ENCODE peak calls at places on chromosomes 3 and 15, in nine cellular contexts. G, N, H, Z, T, V, E, K and W are unnamed samples.

GRCh38 chr15:67836955-67837354 is 2.9 kb downstream of the RNU6-1 start:
- DNase-seq in G (no peak), N (no peak), H (no peak), Z (no peak), T (no peak), V (no peak), E (no peak), K (no peak), W (no peak)

GRCh38 chr3:180048840-180049239 is 12.1 kb upstream of the PEX5L start:
- DNase-seq in G (peak; percentile 0), N (peak; percentile 52), H (no peak), Z (peak; percentile 20), T (no peak), V (no peak), E (no peak), K (no peak), W (no peak)

GRCh38 chr3:35383216-35383615 is 256.1 kb upstream of the ARPP21 start:
- DNase-seq in G (no peak), N (no peak), H (no peak), Z (no peak), T (no peak), V (no peak), E (no peak), K (no peak), W (no peak)

GRCh38 chr3:65729553-65729952 is 309.2 kb downstream of the MAGI1 start:
- DNase-seq in G (peak; percentile 93), N (peak; percentile 62), H (no peak), Z (peak; percentile 84), T (no peak), V (peak; percentile 29), E (no peak), K (no peak), W (no peak)

GRCh38 chr3:139611540-139611939 is 66.2 kb downstream of the NMNAT3 start:
- DNase-seq in G (no peak), N (no peak), H (no peak), Z (no peak), T (peak; percentile 27), V (no peak), E (no peak), K (no peak), W (no peak)

GRCh38 chr3:195200010-195200822 is 70.7 kb downstream of the XXYLT1 start:
- DNase-seq in G (no peak), N (no peak), H (no peak), Z (no peak), T (no peak), V (no peak), E (no peak), K (no peak), W (no peak)

GRCh38 chr15:74128785-74129350 is 1.5 kb upstream of the ISLR2 start:
- DNase-seq in G (no peak), N (no peak), H (no peak), Z (no peak), T (peak; percentile 59), V (no peak), E (no peak), K (no peak), W (no peak)

GRCh38 chr15:97168704-97169475 is 791.6 kb upstream of the ARRDC4 start:
- DNase-seq in G (no peak), N (no peak), H (no peak), Z (no peak), T (no peak), V (no peak), E (no peak), K (no peak), W (no peak)

GRCh38 chr3:23821858-23822257 is 16.1 kb downstream of the UBE2E1 start:
- DNase-seq in G (no peak), N (no peak), H (no peak), Z (no peak), T (no peak), V (no peak), E (no peak), K (no peak), W (no peak)

GRCh38 chr3:5767304-5767703 is 579.8 kb downstream of the EDEM1 start:
- DNase-seq in G (no peak), N (no peak), H (no peak), Z (no peak), T (no peak), V (no peak), E (no peak), K (no peak), W (no peak)

GRCh38 chr3:16377196-16377595 is 112.2 kb downstream of the OXNAD1 start:
- DNase-seq in G (no peak), N (no peak), H (no peak), Z (no peak), T (no peak), V (no peak), E (no peak), K (no peak), W (no peak)
- H3K4me3 ChIP-seq in G (no peak overlapping the region), N (no peak overlapping the region), H (no peak overlapping the region), Z (no peak overlapping the region), T (no peak overlapping the region), V (no peak overlapping the region), E (no peak overlapping the region), K (no peak overlapping the region), W (no peak overlapping the region)

GRCh38 chr3:73827658-73828313 is 203.0 kb upstream of the PDZRN3 start:
- DNase-seq in G (peak; percentile 70), N (no peak), H (no peak), Z (peak; percentile 37), T (no peak), V (no peak), E (no peak), K (peak; percentile 49), W (no peak)
- H3K4me3 ChIP-seq in G (no peak overlapping the region), N (no peak overlapping the region), H (no peak overlapping the region), Z (no peak overlapping the region), T (no peak overlapping the region), V (no peak overlapping the region), E (no peak overlapping the region), K (no peak overlapping the region), W (no peak overlapping the region)

DNA sequence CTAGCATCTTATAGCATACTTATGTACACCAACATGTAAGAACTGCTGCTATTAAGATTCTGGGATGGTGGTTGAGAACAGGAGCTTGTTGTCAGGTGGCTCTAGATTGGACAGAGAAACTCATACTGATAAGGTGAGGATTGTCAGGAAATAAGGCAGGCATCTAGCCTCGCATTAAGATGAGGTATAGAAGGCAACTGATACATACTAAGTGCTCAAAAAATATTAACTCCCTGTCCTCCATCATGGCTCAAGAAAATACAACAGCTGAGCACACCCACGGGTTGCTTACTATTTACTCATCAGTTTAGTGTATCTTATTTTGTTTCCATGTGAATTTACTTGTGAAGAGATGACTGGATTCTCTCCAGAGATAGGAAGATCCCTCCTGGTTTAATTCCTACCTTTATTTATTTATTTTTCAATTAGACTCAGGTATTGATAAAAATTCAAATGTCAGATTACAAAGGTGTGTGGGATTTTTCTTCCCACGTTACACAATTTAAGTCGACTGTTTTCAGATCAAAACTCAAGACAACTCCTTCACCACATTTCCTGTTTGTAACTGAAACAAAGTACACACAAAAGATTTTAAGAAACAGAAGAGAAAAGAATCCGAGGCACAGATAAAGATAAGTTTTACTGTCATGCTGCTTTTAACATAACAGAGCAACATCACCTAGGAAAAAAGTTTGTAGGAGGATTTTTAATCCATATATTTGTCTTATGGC is at the start of gene TRAT1:
- DNase-seq in G (no peak), N (no peak), H (no peak), Z (no peak), T (no peak), V (no peak), E (no peak), K (no peak), W (no peak)
- H3K4me3 ChIP-seq in G (no peak within 1 kb of the TSS), N (no peak within 1 kb of the TSS), H (peak within 1 kb of the TSS; percentile 6), Z (no peak within 1 kb of the TSS), T (no peak within 1 kb of the TSS), V (no peak within 1 kb of the TSS), E (no peak within 1 kb of the TSS), K (peak within 1 kb of the TSS; percentile 12), W (no peak within 1 kb of the TSS)

GRCh38 chr3:184383033-184383740 is 3.3 kb downstream of the CHRD start:
- DNase-seq in G (no peak), N (no peak), H (no peak), Z (no peak), T (peak; percentile 54), V (no peak), E (no peak), K (no peak), W (no peak)

GRCh38 chr3:184380627-184381260 is 890 bp downstream of the CHRD start:
- DNase-seq in G (no peak), N (no peak), H (no peak), Z (no peak), T (no peak), V (no peak), E (no peak), K (peak; percentile 49), W (no peak)

GRCh38 chr3:184382326-184383032 is 2.6 kb downstream of the CHRD start:
- DNase-seq in G (no peak), N (no peak), H (no peak), Z (no peak), T (no peak), V (no peak), E (no peak), K (no peak), W (no peak)

GRCh38 chr3:184380210-184380626 is 364 bp downstream of the CHRD start:
- DNase-seq in G (peak; percentile 46), N (no peak), H (peak; percentile 83), Z (no peak), T (peak; percentile 91), V (no peak), E (peak; percentile 84), K (peak; percentile 71), W (no peak)

DNA sequence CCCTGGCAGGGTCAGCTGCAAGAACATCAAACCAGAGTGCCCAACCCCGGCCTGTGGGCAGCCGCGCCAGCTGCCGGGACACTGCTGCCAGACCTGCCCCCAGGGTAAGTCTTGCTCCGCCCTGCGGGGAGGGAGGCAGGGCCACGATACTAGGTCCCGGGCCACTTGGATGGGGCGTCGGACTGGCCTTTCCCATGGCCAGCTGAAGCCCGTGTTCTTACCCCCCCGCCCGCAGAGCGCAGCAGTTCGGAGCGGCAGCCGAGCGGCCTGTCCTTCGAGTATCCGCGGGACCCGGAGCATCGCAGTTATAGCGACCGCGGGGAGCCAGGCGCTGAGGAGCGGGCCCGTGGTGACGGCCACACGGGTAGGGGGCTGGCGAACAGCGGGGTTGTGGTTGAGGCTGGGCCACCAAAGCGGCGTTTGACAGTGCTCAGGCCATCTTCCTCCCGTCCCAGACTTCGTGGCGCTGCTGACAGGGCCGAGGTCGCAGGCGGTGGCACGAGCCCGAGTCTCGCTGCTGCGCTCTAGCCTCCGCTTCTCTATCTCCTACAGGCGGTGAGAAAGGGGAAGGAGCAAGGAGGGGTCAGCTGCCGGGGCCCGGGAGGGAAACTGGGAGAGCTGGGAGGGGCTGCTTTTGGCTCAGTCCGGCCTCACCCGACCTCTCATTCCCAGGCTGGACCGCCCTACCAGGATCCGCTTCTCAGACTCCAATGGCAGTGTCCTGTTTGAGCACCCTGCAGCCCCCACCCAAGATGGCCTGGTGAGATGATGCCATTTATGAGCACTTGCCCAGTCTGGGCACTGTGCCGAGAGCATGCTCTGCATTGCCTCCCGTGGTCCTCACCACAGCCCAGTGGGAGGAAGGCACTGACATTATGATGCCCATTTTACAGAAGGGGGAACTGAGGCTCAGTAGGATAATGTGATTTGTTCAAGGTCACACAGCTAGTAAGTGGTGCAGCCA is 1.7 kb downstream of the CHRD start:
- DNase-seq in G (no peak), N (no peak), H (no peak), Z (no peak), T (peak; percentile 57), V (no peak), E (peak; percentile 66), K (peak; percentile 53), W (no peak)
- H3K4me3 ChIP-seq in G (no peak overlapping the region), N (no peak overlapping the region), H (peak overlapping the region; percentile 48), Z (no peak overlapping the region), T (no peak overlapping the region), V (no peak overlapping the region), E (no peak overlapping the region), K (peak overlapping the region; percentile 56), W (no peak overlapping the region)